ENCODE peak calls at places on chromosomes 13 and 19, in eight cellular contexts. L is H9, M is esophagus muscularis mucosa, S is heart left ventricle, K is cardiac muscle cell, J is heart right ventricle, Z is prostate gland, I is mammary epithelial cell. D is an unnamed sample. For H3K4me1, the result is how much of the 10 kb centered on the place peaks cover.

GRCh38 chr19:30802424-30803013 is 430.3 kb downstream of the ZNF536 start:
- DNase-seq in L (no peak), M (no peak), S (no peak), K (no peak), J (no peak), Z (no peak), I (no peak), D (no peak)

GRCh38 chr13:21089827-21090226 is 28.4 kb upstream of the LATS2 start:
- DNase-seq in L (no peak), M (no peak), S (no peak), K (no peak), J (no peak), Z (no peak), I (no peak), D (no peak)

GRCh38 chr13:112664501-112665203 is 25.2 kb upstream of the ATP11A start:
- DNase-seq in L (peak), M (no peak), S (no peak), K (peak), J (no peak), Z (no peak), I (peak), D (no peak)

GRCh38 chr13:105139380-105140285 is 1395.8 kb downstream of the EFNB2 start:
- DNase-seq in L (peak), M (no peak), S (peak), K (peak), J (peak), Z (no peak), I (no peak), D (peak)

GRCh38 chr19:1747285-1748114 is 5.8 kb upstream of the ONECUT3 start:
- DNase-seq in L (peak), M (no peak), S (no peak), K (peak), J (no peak), Z (no peak), I (peak), D (peak)

GRCh38 chr19:46211201-46211881 is 18.2 kb upstream of the IGFL1 start:
- DNase-seq in L (peak), M (no peak), S (no peak), K (peak), J (no peak), Z (peak), I (peak), D (peak)

GRCh38 chr13:34207334-34207733 is 389.4 kb downstream of the RFC3 start:
- DNase-seq in L (no peak), M (no peak), S (peak), K (peak), J (peak), Z (no peak), I (peak), D (peak)

GRCh38 chr19:47096721-47097120 is 16.9 kb downstream of the ZC3H4 start:
- DNase-seq in L (no peak), M (no peak), S (no peak), K (no peak), J (no peak), Z (peak), I (no peak), D (no peak)

GRCh38 chr13:107138468-107138867 is 570.5 kb upstream of the ARGLU1 start:
- DNase-seq in L (no peak), M (no peak), S (no peak), K (no peak), J (no peak), Z (no peak), I (no peak), D (peak)

GRCh38 chr13:113671066-113672001 is 4.3 kb downstream of the GRK1 start:
- DNase-seq in L (no peak), M (no peak), S (peak), K (no peak), J (no peak), Z (no peak), I (no peak), D (no peak)

GRCh38 chr13:112351825-112352224 is 24.3 kb upstream of the SPACA7 start:
- DNase-seq in L (peak), M (no peak), S (no peak), K (no peak), J (no peak), Z (no peak), I (no peak), D (no peak)

GRCh38 chr13:23923031-23923430 is 25.7 kb upstream of the C1QTNF9B start:
- DNase-seq in L (no peak), M (no peak), S (no peak), K (no peak), J (no peak), Z (no peak), I (no peak), D (no peak)

GRCh38 chr13:20405691-20406090 is 120.0 kb downstream of the CRYL1 start:
- DNase-seq in L (peak), M (no peak), S (no peak), K (no peak), J (no peak), Z (no peak), I (no peak), D (no peak)

GRCh38 chr13:30679483-30680330 is 55.6 kb upstream of the ALOX5AP start:
- DNase-seq in L (peak), M (no peak), S (peak), K (peak), J (no peak), Z (no peak), I (no peak), D (no peak)

GRCh38 chr19:4376245-4376990 is 23.9 kb downstream of the SH3GL1 start:
- DNase-seq in L (no peak), M (no peak), S (no peak), K (no peak), J (no peak), Z (no peak), I (peak), D (peak)

GRCh38 chr19:42280761-42281174 is 11.7 kb downstream of the CIC start:
- DNase-seq in L (no peak), M (no peak), S (peak), K (no peak), J (peak), Z (no peak), I (no peak), D (no peak)

GRCh38 chr13:87234981-87235380 is 436.2 kb upstream of the SLITRK5 start:
- DNase-seq in L (no peak), M (no peak), S (no peak), K (peak), J (no peak), Z (no peak), I (peak), D (no peak)

GRCh38 chr13:103067751-103068563 is 1.7 kb upstream of the SLC10A2 start:
- DNase-seq in L (peak), M (no peak), S (no peak), K (no peak), J (no peak), Z (no peak), I (peak), D (peak)

GRCh38 chr13:20526664-20527063 is 1.0 kb upstream of the CRYL1 start:
- DNase-seq in L (no peak), M (no peak), S (no peak), K (peak), J (no peak), Z (no peak), I (no peak), D (no peak)

GRCh38 chr13:50760751-50761150 is 82.7 kb downstream of the DLEU7 start:
- DNase-seq in L (no peak), M (no peak), S (no peak), K (peak), J (no peak), Z (no peak), I (no peak), D (no peak)

GRCh38 chr19:13270514-13271105 is 120.4 kb downstream of the IER2 start:
- DNase-seq in L (no peak), M (no peak), S (no peak), K (no peak), J (no peak), Z (no peak), I (no peak), D (no peak)

GRCh38 chr13:42946927-42947326 is 45.1 kb downstream of the EPSTI1 start:
- DNase-seq in L (no peak), M (no peak), S (no peak), K (peak), J (no peak), Z (no peak), I (no peak), D (no peak)

GRCh38 chr13:112947796-112948195 is 21.2 kb upstream of the MCF2L start:
- DNase-seq in L (no peak), M (no peak), S (no peak), K (no peak), J (no peak), Z (no peak), I (no peak), D (no peak)

GRCh38 chr19:2391118-2391725 is 31.2 kb downstream of the TMPRSS9 start:
- DNase-seq in L (no peak), M (no peak), S (peak), K (peak), J (peak), Z (peak), I (peak), D (no peak)

GRCh38 chr19:42253245-42254082 is 1.5 kb downstream of the ERF start:
- DNase-seq in L (peak), M (no peak), S (peak), K (peak), J (peak), Z (no peak), I (peak), D (peak)

GRCh38 chr19:43502419-43502976 is 2.0 kb downstream of the PHLDB3 start:
- DNase-seq in L (no peak), M (no peak), S (no peak), K (no peak), J (no peak), Z (no peak), I (no peak), D (no peak)

DNA sequence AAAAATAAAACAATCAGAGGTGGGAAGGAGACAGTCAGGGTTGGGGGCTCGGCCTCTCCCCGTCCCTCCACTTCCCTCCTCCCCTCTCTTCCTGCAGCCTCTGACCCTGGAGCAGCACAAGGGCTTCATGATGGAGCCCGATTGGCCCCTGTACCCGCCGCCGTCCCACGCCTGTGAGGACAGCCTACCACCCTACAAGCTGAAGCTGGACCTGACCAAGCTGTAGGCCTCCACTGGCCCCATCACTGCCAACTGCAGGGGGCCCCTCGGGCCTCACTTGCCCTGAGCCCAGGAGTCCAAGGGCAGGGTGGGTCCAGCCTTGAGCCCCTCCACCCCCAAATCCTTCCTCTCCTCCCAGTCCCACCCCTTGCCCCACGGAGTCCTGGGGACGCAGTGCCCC is 7.6 kb downstream of the TMEM59L start:
- DNase-seq in L (no peak), M (no peak), S (no peak), K (no peak), J (no peak), Z (no peak), I (no peak), D (no peak)
- H3K4me1 ChIP-seq in L (under half), M (under half), S (under half), K (under half), J (under half), Z (under half), I (under half), D (under half)

GRCh38 chr19:10486551-10486950 is 16.6 kb downstream of the KEAP1 start:
- DNase-seq in L (no peak), M (no peak), S (no peak), K (no peak), J (no peak), Z (no peak), I (no peak), D (no peak)
- H3K4me1 ChIP-seq in L (under half), M (under half), S (under half), K (under half), J (under half), Z (under half), I (under half), D (under half)

GRCh38 chr19:38049105-38049649 is 142.2 kb downstream of the SIPA1L3 start:
- DNase-seq in L (no peak), M (no peak), S (no peak), K (peak), J (no peak), Z (no peak), I (no peak), D (no peak)
- H3K4me1 ChIP-seq in L (under half), M (under half), S (under half), K (under half), J (under half), Z (under half), I (under half), D (under half)

GRCh38 chr19:52198678-52199077 is 8.8 kb downstream of the PPP2R1A start:
- DNase-seq in L (no peak), M (no peak), S (no peak), K (no peak), J (no peak), Z (no peak), I (peak), D (peak)
- H3K4me1 ChIP-seq in L (under half), M (half or more), S (half or more), K (under half), J (under half), Z (under half), I (under half), D (under half)

DNA sequence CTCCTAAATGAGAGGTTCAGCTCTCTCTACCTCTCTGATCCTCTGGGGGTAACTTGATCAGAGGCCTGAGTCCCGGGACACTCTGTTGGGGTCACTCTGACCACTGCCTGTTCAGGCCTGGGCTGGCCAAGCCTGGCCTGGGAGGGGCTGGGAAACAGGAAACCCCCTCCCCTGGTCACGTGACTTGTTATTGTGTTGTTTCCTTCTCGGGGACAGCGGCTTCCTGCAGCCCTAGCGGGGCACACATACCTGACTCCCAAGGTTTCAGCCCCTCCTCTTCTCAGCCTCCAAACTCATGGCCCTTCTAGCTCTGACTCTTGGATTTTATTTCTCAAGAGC is at the start of gene USHBP1:
- DNase-seq in L (peak), M (no peak), S (peak), K (no peak), J (peak), Z (no peak), I (no peak), D (no peak)
- H3K4me1 ChIP-seq in L (under half), M (under half), S (under half), K (under half), J (under half), Z (under half), I (under half), D (under half)

GRCh38 chr19:44723299-44723951 is 24.5 kb downstream of the CEACAM16 start:
- DNase-seq in L (no peak), M (no peak), S (no peak), K (no peak), J (no peak), Z (no peak), I (no peak), D (no peak)
- H3K4me1 ChIP-seq in L (under half), M (under half), S (half or more), K (under half), J (under half), Z (under half), I (under half), D (half or more)

GRCh38 chr13:33193428-33193974 is 92.1 kb downstream of the STARD13 start:
- DNase-seq in L (no peak), M (no peak), S (no peak), K (peak), J (no peak), Z (no peak), I (no peak), D (no peak)

GRCh38 chr13:33188093-33188882 is 97.3 kb downstream of the STARD13 start:
- DNase-seq in L (no peak), M (no peak), S (no peak), K (peak), J (no peak), Z (no peak), I (no peak), D (no peak)

GRCh38 chr13:33189470-33189869 is 96.1 kb downstream of the STARD13 start:
- DNase-seq in L (no peak), M (no peak), S (no peak), K (no peak), J (no peak), Z (no peak), I (no peak), D (no peak)

GRCh38 chr13:33194820-33195692 is 90.5 kb downstream of the STARD13 start:
- DNase-seq in L (no peak), M (no peak), S (no peak), K (peak), J (peak), Z (no peak), I (no peak), D (peak)

DNA sequence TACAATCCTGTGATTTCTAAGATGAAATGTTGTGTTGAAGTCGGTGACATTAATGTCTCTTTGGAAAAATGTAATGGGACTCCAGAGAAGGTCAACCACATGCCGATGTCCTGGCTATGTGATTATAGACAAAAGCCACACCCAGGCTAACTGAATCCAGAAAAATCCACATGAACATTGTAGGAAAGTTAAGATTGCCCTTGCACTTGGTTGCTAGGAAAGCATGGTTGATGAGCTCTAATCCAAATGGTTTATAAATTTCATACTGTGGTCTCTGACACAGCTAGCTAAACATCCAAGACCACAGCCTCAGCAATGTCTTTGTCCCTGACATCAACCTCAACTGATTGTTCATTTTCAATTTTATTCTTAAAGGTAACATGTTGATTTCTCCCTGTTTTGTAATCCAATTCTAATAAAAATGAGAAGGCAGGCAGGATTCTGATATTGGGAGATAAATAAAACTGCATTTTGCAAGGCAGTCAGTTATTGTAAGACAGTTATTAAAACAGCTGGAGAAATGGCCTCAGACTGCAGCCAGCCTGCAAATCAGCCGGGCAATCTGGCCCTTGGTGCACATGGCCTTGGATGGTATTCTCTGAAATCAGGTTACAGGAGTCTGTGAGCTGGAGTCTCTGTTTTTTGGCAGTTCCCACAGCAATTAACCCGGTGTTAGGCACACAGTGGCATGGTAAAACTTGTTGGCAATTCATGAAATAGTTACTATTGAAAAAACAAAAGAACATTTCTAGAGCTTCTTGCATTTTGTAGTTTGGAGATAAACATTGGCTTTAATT is 93.9 kb downstream of the STARD13 start:
- DNase-seq in L (no peak), M (no peak), S (no peak), K (no peak), J (no peak), Z (no peak), I (no peak), D (no peak)
- H3K4me1 ChIP-seq in L (under half), M (half or more), S (half or more), K (under half), J (under half), Z (under half), I (under half), D (under half)

DNA sequence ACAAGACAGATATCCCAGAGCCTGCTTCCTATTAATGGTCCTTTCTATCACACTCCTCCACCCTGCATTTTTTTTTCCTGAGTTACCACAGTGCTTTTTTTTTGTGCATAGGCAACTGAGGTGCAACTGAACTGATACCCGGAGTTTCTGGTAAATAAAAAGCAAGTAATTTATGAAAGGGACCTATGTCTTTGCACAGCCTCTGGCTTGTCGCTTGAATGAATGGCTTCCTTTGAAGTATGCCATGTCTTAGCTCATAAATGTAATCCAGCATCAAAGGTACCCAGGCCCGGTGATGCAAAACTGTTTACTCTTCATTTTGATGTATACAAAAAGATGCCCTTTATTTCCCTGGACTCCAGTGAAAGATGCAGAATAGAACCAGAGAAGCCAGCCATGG is 31.8 kb downstream of the GSX1 start:
- DNase-seq in L (no peak), M (no peak), S (no peak), K (no peak), J (no peak), Z (no peak), I (no peak), D (no peak)
- H3K4me1 ChIP-seq in L (under half), M (under half), S (under half), K (under half), J (under half), Z (under half), I (under half), D (under half)

DNA sequence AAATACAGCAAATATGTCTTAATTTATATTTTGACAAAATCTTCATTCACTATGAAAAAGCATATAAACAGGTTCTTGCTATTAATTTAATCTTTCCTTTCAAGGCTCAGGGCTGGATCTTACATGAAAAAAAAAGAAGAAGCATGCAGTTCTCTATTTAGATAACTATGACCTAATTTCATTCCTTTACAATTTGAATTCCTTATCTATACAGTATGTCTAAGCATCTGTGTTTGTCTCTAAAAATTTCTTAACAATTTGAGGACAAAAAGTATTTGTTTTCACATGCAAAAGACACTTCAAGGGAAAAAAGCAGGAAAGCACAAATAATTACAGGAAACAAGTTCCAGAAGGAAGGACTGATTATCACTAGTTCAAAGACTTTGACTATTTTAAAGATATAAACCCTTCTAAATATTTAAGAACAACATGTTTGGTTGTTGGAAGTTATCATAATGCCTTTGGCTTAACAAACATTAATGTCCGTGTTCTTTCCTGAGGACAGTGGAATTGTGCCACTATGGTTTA is 157.5 kb downstream of the TBC1D4 start:
- DNase-seq in L (no peak), M (no peak), S (no peak), K (peak), J (no peak), Z (no peak), I (no peak), D (no peak)
- H3K4me1 ChIP-seq in L (under half), M (under half), S (under half), K (under half), J (under half), Z (under half), I (under half), D (under half)

D was measured in PC-9.